ENCODE peak calls at places on chromosomes 13 and 19, in eight cellular contexts. C is NCI-H510A treated with DMSO at 0.1 percent for 48 hours, O is NCI-H1105, I is astrocyte of the spinal cord, P is naive B cell, S is hypothalamus, H is NCI-H2081, F is MCF 10A. W is an unnamed sample.

GRCh38 chr19:2933490-2933910 is 11.3 kb downstream of the ZNF77 start:
- DNase-seq in C (no peak), O (no peak), I (no peak), P (no peak), S (no peak), H (no peak), F (no peak), W (no peak)

GRCh38 chr19:16143399-16144215 is at the start of gene HSH2D:
- DNase-seq in C (peak; percentile 2), O (no peak), I (no peak), P (peak; percentile 91), S (no peak), H (peak; percentile 31), F (peak; percentile 68), W (peak; percentile 8)

GRCh38 chr19:15010497-15011255 is 31.0 kb upstream of the SLC1A6 start:
- DNase-seq in C (no peak), O (no peak), I (no peak), P (no peak), S (no peak), H (no peak), F (no peak), W (no peak)

GRCh38 chr19:29091127-29091526 is 121.8 kb downstream of the UQCRFS1 start:
- DNase-seq in C (no peak), O (no peak), I (no peak), P (no peak), S (no peak), H (no peak), F (no peak), W (no peak)

GRCh38 chr19:6744381-6745288 is 5.2 kb downstream of the TRIP10 start:
- DNase-seq in C (no peak), O (peak; percentile 24), I (peak; percentile 79), P (no peak), S (peak; percentile 71), H (no peak), F (peak; percentile 98), W (no peak)

GRCh38 chr13:91904597-91904996 is 506.2 kb downstream of the GPC5 start:
- DNase-seq in C (no peak), O (no peak), I (peak; percentile 7), P (no peak), S (no peak), H (no peak), F (no peak), W (no peak)

GRCh38 chr13:20492641-20493040 is 33.0 kb downstream of the CRYL1 start:
- DNase-seq in C (no peak), O (no peak), I (no peak), P (no peak), S (peak; percentile 15), H (peak; percentile 5), F (peak; percentile 66), W (peak; percentile 35)

GRCh38 chr13:89375839-89376238 is 1704.7 kb downstream of the SLITRK5 start:
- DNase-seq in C (no peak), O (no peak), I (peak; percentile 80), P (no peak), S (no peak), H (no peak), F (peak; percentile 49), W (no peak)

GRCh38 chr19:28454083-28454482 is 758.9 kb downstream of the UQCRFS1 start:
- DNase-seq in C (no peak), O (no peak), I (peak; percentile 5), P (no peak), S (no peak), H (no peak), F (no peak), W (no peak)

GRCh38 chr19:30254214-30254613 is 118.0 kb upstream of the ZNF536 start:
- DNase-seq in C (no peak), O (no peak), I (no peak), P (no peak), S (no peak), H (no peak), F (no peak), W (no peak)

GRCh38 chr13:77980592-77980991 is 62.0 kb upstream of the EDNRB start:
- DNase-seq in C (no peak), O (no peak), I (peak; percentile 76), P (no peak), S (no peak), H (no peak), F (peak; percentile 75), W (no peak)

GRCh38 chr19:49327878-49328544 is 3.0 kb upstream of the SLC6A16 start:
- DNase-seq in C (no peak), O (no peak), I (no peak), P (peak; percentile 58), S (no peak), H (no peak), F (peak; percentile 58), W (no peak)

GRCh38 chr13:33910267-33910666 is 92.3 kb downstream of the RFC3 start:
- DNase-seq in C (no peak), O (no peak), I (no peak), P (no peak), S (no peak), H (no peak), F (no peak), W (no peak)

GRCh38 chr19:47729799-47730520 is 15.4 kb upstream of the NOP53 start:
- DNase-seq in C (no peak), O (peak; percentile 30), I (no peak), P (no peak), S (peak; percentile 13), H (no peak), F (peak; percentile 76), W (no peak)

GRCh38 chr19:55680339-55681130 is 5.5 kb downstream of the EPN1 start:
- DNase-seq in C (no peak), O (no peak), I (no peak), P (no peak), S (no peak), H (no peak), F (no peak), W (no peak)

GRCh38 chr13:90047600-90047999 is 1299.9 kb upstream of the MIR17HG start:
- DNase-seq in C (no peak), O (no peak), I (no peak), P (no peak), S (no peak), H (no peak), F (no peak), W (no peak)

GRCh38 chr13:30241537-30241936 is 65.8 kb downstream of the KATNAL1 start:
- DNase-seq in C (no peak), O (no peak), I (no peak), P (no peak), S (no peak), H (no peak), F (no peak), W (no peak)

GRCh38 chr19:55702131-55702627 is 27.2 kb downstream of the EPN1 start:
- DNase-seq in C (no peak), O (no peak), I (no peak), P (no peak), S (no peak), H (no peak), F (no peak), W (no peak)

GRCh38 chr13:99484405-99484981 is 16.8 kb upstream of the TM9SF2 start:
- DNase-seq in C (no peak), O (no peak), I (no peak), P (no peak), S (no peak), H (no peak), F (peak; percentile 77), W (no peak)

GRCh38 chr13:64817721-64818120 is 2412.4 kb downstream of the PCDH9 start:
- DNase-seq in C (no peak), O (no peak), I (peak; percentile 12), P (no peak), S (no peak), H (no peak), F (no peak), W (no peak)

GRCh38 chr13:33740134-33740538 is 77.8 kb upstream of the RFC3 start:
- DNase-seq in C (no peak), O (no peak), I (peak; percentile 52), P (no peak), S (no peak), H (no peak), F (peak; percentile 31), W (no peak)

GRCh38 chr13:24279267-24279666 is 30.1 kb upstream of the C1QTNF9 start:
- DNase-seq in C (no peak), O (no peak), I (no peak), P (no peak), S (no peak), H (no peak), F (no peak), W (no peak)

GRCh38 chr19:6073858-6074708 is 36.2 kb downstream of the RFX2 start:
- DNase-seq in C (no peak), O (no peak), I (no peak), P (no peak), S (no peak), H (peak; percentile 38), F (no peak), W (no peak)

GRCh38 chr19:5491565-5491964 is 36.3 kb downstream of the ZNRF4 start:
- DNase-seq in C (no peak), O (no peak), I (no peak), P (no peak), S (no peak), H (no peak), F (no peak), W (no peak)

GRCh38 chr19:14582894-14583340 is at the start of gene CLEC17A:
- DNase-seq in C (no peak), O (no peak), I (no peak), P (peak; percentile 89), S (no peak), H (no peak), F (no peak), W (no peak)

GRCh38 chr19:1748115-1748702 is 5.1 kb upstream of the ONECUT3 start:
- DNase-seq in C (no peak), O (no peak), I (no peak), P (peak; percentile 44), S (no peak), H (no peak), F (no peak), W (no peak)

GRCh38 chr19:17001603-17002183 is 24.9 kb downstream of the CPAMD8 start:
- DNase-seq in C (no peak), O (no peak), I (no peak), P (peak; percentile 25), S (no peak), H (no peak), F (no peak), W (no peak)

GRCh38 chr19:2270157-2270571 is 11.8 kb downstream of the PEAK3 start:
- DNase-seq in C (no peak), O (no peak), I (no peak), P (no peak), S (peak; percentile 50), H (no peak), F (peak; percentile 47), W (no peak)

GRCh38 chr19:33054623-33055022 is 10.1 kb downstream of the RHPN2 start:
- DNase-seq in C (peak; percentile 10), O (no peak), I (no peak), P (no peak), S (no peak), H (peak; percentile 42), F (peak; percentile 85), W (peak; percentile 43)

GRCh38 chr13:44837250-44837649 is 152.0 kb downstream of the NUFIP1 start:
- DNase-seq in C (no peak), O (no peak), I (no peak), P (no peak), S (no peak), H (no peak), F (peak; percentile 16), W (no peak)

GRCh38 chr13:107441279-107441678 is 774.1 kb downstream of the LIG4 start:
- DNase-seq in C (no peak), O (no peak), I (peak; percentile 85), P (no peak), S (no peak), H (no peak), F (peak; percentile 45), W (no peak)